ENCODE peak calls at places on chromosomes 12 and 14, in five cellular contexts. P is GM12878, Y is SK-N-SH, R is K562, B is H1. T is an unnamed sample.
A peak's percentile ranks its signal among the peaks of the same experiment; 100 is the strongest.

GRCh38 chr12:14417717-14418116 is 52.2 kb downstream of the ATF7IP start:
- DNase-seq in P (no peak), Y (peak; percentile 46), R (peak; percentile 53), B (peak; percentile 64), T (peak; percentile 73)

GRCh38 chr14:90396342-90397339 is at the start of gene CALM1:
- DNase-seq in P (peak; percentile 52), Y (peak; percentile 97), R (peak; percentile 83), B (peak; percentile 80), T (peak; percentile 97)

GRCh38 chr12:84912191-84913142 is at the start of gene SLC6A15:
- DNase-seq in P (no peak), Y (peak; percentile 91), R (no peak), B (no peak), T (no peak)

GRCh38 chr12:3289702-3290101 is 201.3 kb upstream of the PRMT8 start:
- DNase-seq in P (no peak), Y (no peak), R (no peak), B (no peak), T (no peak)

GRCh38 chr12:105334001-105334400 is 3.5 kb downstream of the C12orf75 start:
- DNase-seq in P (no peak), Y (no peak), R (no peak), B (no peak), T (no peak)

GRCh38 chr14:71143391-71144290 is 236.4 kb downstream of the PCNX1 start:
- DNase-seq in P (no peak), Y (no peak), R (peak; percentile 15), B (no peak), T (no peak)

GRCh38 chr12:81518638-81519037 is 240.5 kb downstream of the PPFIA2 start:
- DNase-seq in P (no peak), Y (no peak), R (no peak), B (no peak), T (no peak)

GRCh38 chr12:120901818-120902217 is 2.3 kb downstream of the SPPL3 start:
- DNase-seq in P (no peak), Y (no peak), R (no peak), B (no peak), T (no peak)

GRCh38 chr14:79376557-79376956 is 834.7 kb downstream of the DIO2 start:
- DNase-seq in P (no peak), Y (no peak), R (no peak), B (no peak), T (no peak)

GRCh38 chr14:79379266-79379665 is 832.0 kb downstream of the DIO2 start:
- DNase-seq in P (no peak), Y (no peak), R (no peak), B (no peak), T (no peak)

GRCh38 chr14:79373451-79373850 is 837.9 kb downstream of the DIO2 start:
- DNase-seq in P (no peak), Y (no peak), R (no peak), B (no peak), T (no peak)

GRCh38 chr14:79378020-79378419 is 833.3 kb downstream of the DIO2 start:
- DNase-seq in P (no peak), Y (no peak), R (no peak), B (peak; percentile 59), T (no peak)

GRCh38 chr14:79375336-79375735 is 836.0 kb downstream of the DIO2 start:
- DNase-seq in P (no peak), Y (peak; percentile 6), R (no peak), B (no peak), T (no peak)
- TF ChIP-seq JUND in P (no peak), Y (no peak), R (no peak), B (no peak), T (no peak)

GRCh38 chr14:59869381-59870255 is 958 bp downstream of the RTN1 start:
- DNase-seq in P (no peak), Y (peak; percentile 53), R (no peak), B (no peak), T (no peak)
- TF ChIP-seq JUND in P (no peak), Y (no peak), R (no peak), B (no peak), T (no peak)

GRCh38 chr12:31466768-31467167 is 124.2 kb downstream of the DENND5B start:
- DNase-seq in P (no peak), Y (no peak), R (no peak), B (no peak), T (no peak)

GRCh38 chr12:31470462-31470861 is 120.5 kb downstream of the DENND5B start:
- DNase-seq in P (no peak), Y (no peak), R (no peak), B (no peak), T (no peak)

GRCh38 chr12:31460024-31460423 is 130.9 kb downstream of the DENND5B start:
- DNase-seq in P (no peak), Y (no peak), R (no peak), B (no peak), T (peak; percentile 87)

GRCh38 chr12:31465002-31465401 is 125.9 kb downstream of the DENND5B start:
- DNase-seq in P (no peak), Y (no peak), R (no peak), B (no peak), T (no peak)
- TF ChIP-seq JUND in P (no peak), Y (no peak), R (no peak), B (no peak), T (no peak)

GRCh38 chr14:21863289-21863688 is 189.7 kb upstream of the OR4E1 start:
- DNase-seq in P (no peak), Y (no peak), R (no peak), B (no peak), T (no peak)

GRCh38 chr14:21860172-21860571 is 186.6 kb upstream of the OR4E1 start:
- DNase-seq in P (no peak), Y (peak; percentile 5), R (peak; percentile 11), B (no peak), T (peak; percentile 4)

GRCh38 chr14:21866479-21866878 is 192.9 kb upstream of the OR4E1 start:
- DNase-seq in P (no peak), Y (no peak), R (no peak), B (no peak), T (no peak)

DNA sequence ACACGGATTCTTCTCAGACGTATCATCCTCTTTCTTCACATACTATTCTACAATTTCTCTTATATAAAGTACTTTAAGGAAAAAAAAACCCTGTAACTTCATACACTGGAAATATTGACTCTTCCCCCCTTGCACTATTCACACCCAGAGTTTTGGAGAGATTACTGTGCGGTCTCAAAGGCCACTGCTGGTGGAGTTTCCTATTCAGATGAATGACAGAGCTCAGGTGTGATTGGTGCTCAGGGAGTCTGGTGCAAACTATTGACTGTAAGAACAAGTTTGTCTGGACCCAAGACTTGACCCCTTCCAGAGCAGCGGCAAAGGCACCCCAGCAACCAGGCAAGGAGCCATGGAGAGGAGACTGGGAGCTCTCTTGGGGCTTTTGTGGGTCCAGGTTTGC is 187.5 kb upstream of the OR4E1 start:
- DNase-seq in P (no peak), Y (no peak), R (no peak), B (no peak), T (no peak)
- TF ChIP-seq JUND in P (no peak), Y (no peak), R (no peak), B (no peak), T (no peak)

DNA sequence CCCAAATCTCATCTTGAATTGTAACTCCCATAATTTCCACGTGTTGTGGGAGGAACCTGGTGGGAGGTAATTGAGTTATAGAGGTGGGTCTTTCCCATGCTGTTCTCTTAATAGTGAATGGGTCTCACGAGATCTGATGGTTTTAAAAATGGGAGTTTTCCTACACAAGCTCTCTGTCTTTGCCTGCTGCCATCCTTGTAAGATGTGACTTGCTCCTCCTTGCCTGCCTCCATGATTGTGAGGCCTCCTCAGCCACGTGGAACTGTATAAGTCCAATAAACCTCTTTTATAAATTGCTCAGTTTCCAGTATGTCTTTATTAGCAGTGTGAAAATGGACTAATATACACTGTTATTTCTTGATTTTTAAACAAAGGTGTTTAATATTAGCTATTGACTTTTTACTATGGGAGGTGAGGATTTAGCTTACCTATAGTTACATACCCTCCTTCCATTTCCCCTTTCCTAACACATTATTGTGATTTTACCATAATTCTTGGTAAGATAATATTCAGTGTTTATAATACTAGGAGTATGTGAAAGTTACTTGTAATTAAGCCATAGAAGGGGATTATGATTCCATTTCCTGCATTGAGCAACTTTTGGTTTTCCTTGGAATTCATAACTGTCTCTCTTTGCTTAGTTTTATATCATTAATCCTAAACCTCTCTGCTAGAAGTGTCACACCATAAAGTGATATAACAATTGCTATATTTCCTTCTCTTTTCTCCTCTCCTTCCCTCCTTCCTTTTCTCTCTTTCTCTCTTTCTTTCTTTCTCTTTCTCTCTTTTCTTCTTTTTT is 151.0 kb upstream of the KRAS start:
- DNase-seq in P (no peak), Y (no peak), R (no peak), B (no peak), T (no peak)
- TF ChIP-seq JUND in P (no peak), Y (no peak), R (no peak), B (no peak), T (no peak)